ENCODE peak calls at places on chromosomes 5 and 9, in nine cellular contexts. I is retina, P is heart right ventricle, Z is activated T-cell treated with anti-CD3 and anti-CD28 coated beads for 1 hour, X is psoas muscle, Q is skeletal muscle cell, B is endothelial cell, F is astrocyte, V is SW 1271. S is an unnamed sample.

GRCh38 chr9:115590016-115590415 is 472.1 kb upstream of the TNC start:
- DNase-seq in I (no peak), P (no peak), Z (no peak), X (no peak), Q (peak; percentile 93), B (no peak), F (peak; percentile 94), V (peak; percentile 28), S (no peak)

GRCh38 chr5:96177303-96177869 is 215.7 kb upstream of the ELL2 start:
- DNase-seq in I (peak; percentile 10), P (no peak), Z (no peak), X (no peak), Q (peak; percentile 90), B (no peak), F (peak; percentile 94), V (no peak), S (no peak)

GRCh38 chr5:139912158-139912557 is 116.5 kb downstream of the PSD2 start:
- DNase-seq in I (peak; percentile 0), P (no peak), Z (no peak), X (no peak), Q (no peak), B (no peak), F (no peak), V (no peak), S (no peak)

GRCh38 chr5:74660146-74660545 is 19.6 kb upstream of the ENC1 start:
- DNase-seq in I (no peak), P (no peak), Z (no peak), X (no peak), Q (no peak), B (no peak), F (no peak), V (no peak), S (no peak)

GRCh38 chr9:110030632-110031031 is 177.3 kb downstream of the C9orf152 start:
- DNase-seq in I (no peak), P (no peak), Z (no peak), X (no peak), Q (no peak), B (no peak), F (peak; percentile 67), V (peak; percentile 36), S (no peak)

GRCh38 chr5:175706499-175706898 is 48.6 kb downstream of the HRH2 start:
- DNase-seq in I (no peak), P (no peak), Z (no peak), X (no peak), Q (no peak), B (no peak), F (no peak), V (no peak), S (no peak)

GRCh38 chr9:3246231-3246630 is 279.6 kb downstream of the RFX3 start:
- DNase-seq in I (no peak), P (no peak), Z (no peak), X (no peak), Q (no peak), B (no peak), F (no peak), V (no peak), S (no peak)

GRCh38 chr5:9149988-9150387 is 395.9 kb downstream of the SEMA5A start:
- DNase-seq in I (no peak), P (no peak), Z (no peak), X (no peak), Q (peak; percentile 39), B (no peak), F (peak; percentile 90), V (peak; percentile 47), S (no peak)

GRCh38 chr5:30850871-30851270 is 342.6 kb upstream of the CDH6 start:
- DNase-seq in I (no peak), P (no peak), Z (no peak), X (no peak), Q (no peak), B (no peak), F (no peak), V (no peak), S (no peak)

GRCh38 chr9:91533382-91533781 is 109.8 kb upstream of the NFIL3 start:
- DNase-seq in I (no peak), P (no peak), Z (no peak), X (no peak), Q (no peak), B (no peak), F (no peak), V (no peak), S (no peak)

GRCh38 chr5:41869150-41869738 is 981 bp downstream of the OXCT1 start:
- DNase-seq in I (no peak), P (peak; percentile 83), Z (no peak), X (peak; percentile 77), Q (no peak), B (peak; percentile 3), F (peak; percentile 35), V (no peak), S (peak; percentile 11)

GRCh38 chr5:14011089-14012004 is 66.9 kb upstream of the DNAH5 start:
- DNase-seq in I (peak; percentile 93), P (peak; percentile 87), Z (no peak), X (peak; percentile 88), Q (no peak), B (peak; percentile 92), F (peak; percentile 72), V (peak; percentile 92), S (peak; percentile 78)

GRCh38 chr9:22423566-22423965 is 23.1 kb upstream of the DMRTA1 start:
- DNase-seq in I (no peak), P (no peak), Z (no peak), X (no peak), Q (no peak), B (no peak), F (no peak), V (no peak), S (no peak)

GRCh38 chr5:148697177-148697820 is 43.0 kb upstream of the HTR4 start:
- DNase-seq in I (peak; percentile 34), P (no peak), Z (no peak), X (no peak), Q (no peak), B (no peak), F (peak; percentile 10), V (peak; percentile 4), S (no peak)

GRCh38 chr9:124453586-124454191 is 3.4 kb downstream of the ADGRD2 start:
- DNase-seq in I (no peak), P (no peak), Z (no peak), X (no peak), Q (no peak), B (no peak), F (no peak), V (no peak), S (no peak)

GRCh38 chr5:171432581-171433351 is 13.3 kb downstream of the FGF18 start:
- DNase-seq in I (no peak), P (no peak), Z (no peak), X (no peak), Q (no peak), B (no peak), F (no peak), V (no peak), S (no peak)

GRCh38 chr9:99299214-99300102 is 77.4 kb downstream of the SEC61B start:
- DNase-seq in I (no peak), P (no peak), Z (no peak), X (no peak), Q (peak; percentile 41), B (no peak), F (peak; percentile 58), V (peak; percentile 42), S (peak; percentile 5)

GRCh38 chr5:54873696-54874095 is 111.7 kb downstream of the ESM1 start:
- DNase-seq in I (no peak), P (no peak), Z (no peak), X (no peak), Q (no peak), B (no peak), F (peak; percentile 56), V (no peak), S (no peak)

GRCh38 chr5:38596997-38597396 is 40.6 kb upstream of the LIFR start:
- DNase-seq in I (no peak), P (no peak), Z (no peak), X (no peak), Q (no peak), B (no peak), F (no peak), V (no peak), S (no peak)

GRCh38 chr5:73232266-73233041 is 59.5 kb downstream of the TMEM174 start:
- DNase-seq in I (peak; percentile 67), P (no peak), Z (no peak), X (no peak), Q (no peak), B (peak; percentile 18), F (peak; percentile 58), V (no peak), S (no peak)

GRCh38 chr9:26566141-26566540 is 326.5 kb downstream of the CAAP1 start:
- DNase-seq in I (no peak), P (no peak), Z (no peak), X (no peak), Q (no peak), B (no peak), F (no peak), V (no peak), S (no peak)

GRCh38 chr5:52269395-52269794 is 518.3 kb upstream of the ITGA1 start:
- DNase-seq in I (peak; percentile 53), P (no peak), Z (no peak), X (no peak), Q (no peak), B (no peak), F (no peak), V (no peak), S (no peak)

GRCh38 chr5:65981548-65981947 is 55.2 kb downstream of the ERBIN start:
- DNase-seq in I (no peak), P (no peak), Z (no peak), X (no peak), Q (no peak), B (no peak), F (no peak), V (no peak), S (no peak)

GRCh38 chr5:58457040-58457439 is 2.8 kb downstream of the PLK2 start:
- DNase-seq in I (no peak), P (no peak), Z (no peak), X (no peak), Q (no peak), B (no peak), F (no peak), V (no peak), S (no peak)

GRCh38 chr9:134605351-134605968 is 36.1 kb upstream of the COL5A1 start:
- DNase-seq in I (no peak), P (no peak), Z (no peak), X (no peak), Q (no peak), B (peak; percentile 1), F (no peak), V (no peak), S (no peak)

GRCh38 chr5:127229185-127229889 is 61.3 kb upstream of the MEGF10 start:
- DNase-seq in I (peak; percentile 83), P (peak; percentile 65), Z (peak; percentile 31), X (peak; percentile 41), Q (no peak), B (peak; percentile 67), F (no peak), V (no peak), S (peak; percentile 23)

GRCh38 chr9:130890869-130891698 is 5.5 kb downstream of the QRFP start:
- DNase-seq in I (peak; percentile 72), P (no peak), Z (no peak), X (no peak), Q (no peak), B (no peak), F (no peak), V (no peak), S (no peak)

GRCh38 chr5:132591140-132591539 is 34.4 kb downstream of the RAD50 start:
- DNase-seq in I (no peak), P (no peak), Z (no peak), X (no peak), Q (no peak), B (no peak), F (no peak), V (no peak), S (peak; percentile 5)

GRCh38 chr5:41527201-41527779 is 16.9 kb upstream of the PLCXD3 start:
- DNase-seq in I (no peak), P (no peak), Z (no peak), X (no peak), Q (peak; percentile 90), B (no peak), F (peak; percentile 100), V (peak; percentile 84), S (no peak)

GRCh38 chr5:153237671-153238332 is 252.7 kb upstream of the GRIA1 start:
- DNase-seq in I (no peak), P (no peak), Z (no peak), X (no peak), Q (no peak), B (no peak), F (no peak), V (no peak), S (no peak)

GRCh38 chr5:32504923-32505596 is 60.5 kb upstream of the ZFR start:
- DNase-seq in I (peak; percentile 50), P (peak; percentile 53), Z (no peak), X (peak; percentile 52), Q (peak; percentile 97), B (peak; percentile 25), F (peak; percentile 93), V (no peak), S (peak; percentile 32)